ENCODE peak calls at places on chromosome 18, in four cellular contexts. G, Q, P and D are unnamed samples.
A peak's percentile ranks its signal among the peaks of the same experiment; 100 is the strongest.

GRCh38 chr18:25349926-25350560 is 1.9 kb downstream of the ZNF521 start:
- DNase-seq in G (no peak), Q (no peak), P (no peak), D (no peak)

GRCh38 chr18:43888601-43889000 is 611.3 kb upstream of the SYT4 start:
- DNase-seq in G (no peak), Q (no peak), P (no peak), D (no peak)

GRCh38 chr18:33817096-33817495 is 239.1 kb downstream of the ASXL3 start:
- DNase-seq in G (no peak), Q (no peak), P (no peak), D (no peak)

GRCh38 chr18:46452820-46453219 is 204.2 kb downstream of the LOXHD1 start:
- DNase-seq in G (no peak), Q (no peak), P (no peak), D (no peak)

GRCh38 chr18:26089247-26090129 is 925 bp downstream of the SS18 start:
- DNase-seq in G (no peak), Q (peak; percentile 29), P (peak; percentile 35), D (no peak)

GRCh38 chr18:58639751-58640427 is 11.0 kb upstream of the ALPK2 start:
- DNase-seq in G (no peak), Q (no peak), P (no peak), D (no peak)

GRCh38 chr18:22503803-22504202 is 86.1 kb upstream of the CTAGE1 start:
- DNase-seq in G (no peak), Q (no peak), P (no peak), D (no peak)

GRCh38 chr18:3256693-3257626 is 5.0 kb upstream of the MYL12B start:
- DNase-seq in G (no peak), Q (no peak), P (peak; percentile 36), D (no peak)

GRCh38 chr18:66439207-66439606 is 164.7 kb downstream of the CDH19 start:
- DNase-seq in G (no peak), Q (no peak), P (no peak), D (no peak)

GRCh38 chr18:63470751-63471150 is 6.0 kb upstream of the SERPINB5 start:
- DNase-seq in G (no peak), Q (no peak), P (no peak), D (no peak)

GRCh38 chr18:22466608-22467390 is 49.1 kb upstream of the CTAGE1 start:
- DNase-seq in G (no peak), Q (no peak), P (peak; percentile 93), D (peak; percentile 48)

GRCh38 chr18:22343613-22344012 is 74.1 kb downstream of the CTAGE1 start:
- DNase-seq in G (no peak), Q (no peak), P (no peak), D (no peak)

GRCh38 chr18:27942706-27943105 is 234.2 kb downstream of the CDH2 start:
- DNase-seq in G (no peak), Q (no peak), P (no peak), D (no peak)

GRCh38 chr18:29874519-29875098 is 1167.9 kb downstream of the DSC3 start:
- DNase-seq in G (no peak), Q (peak; percentile 20), P (peak; percentile 27), D (peak; percentile 2)

GRCh38 chr18:6724331-6724730 is 5.2 kb upstream of the ARHGAP28 start:
- DNase-seq in G (no peak), Q (no peak), P (no peak), D (no peak)

GRCh38 chr18:79861687-79862086 is 63.9 kb downstream of the KCNG2 start:
- DNase-seq in G (no peak), Q (no peak), P (no peak), D (no peak)

GRCh38 chr18:48835745-48836191 is 115.0 kb downstream of the SMAD7 start:
- DNase-seq in G (no peak), Q (no peak), P (no peak), D (no peak)

GRCh38 chr18:47513036-47513435 is 261.6 kb upstream of the SKOR2 start:
- DNase-seq in G (no peak), Q (no peak), P (no peak), D (no peak)

GRCh38 chr18:68114989-68115388 is 598.5 kb upstream of the DSEL start:
- DNase-seq in G (no peak), Q (no peak), P (no peak), D (no peak)

GRCh38 chr18:33951031-33951430 is 273.7 kb downstream of the NOL4 start:
- DNase-seq in G (no peak), Q (no peak), P (no peak), D (no peak)

GRCh38 chr18:11857177-11857887 is 6.1 kb downstream of the CHMP1B start:
- DNase-seq in G (no peak), Q (peak; percentile 41), P (peak; percentile 99), D (peak; percentile 98)

GRCh38 chr18:23824235-23824634 is 135.0 kb downstream of the LAMA3 start:
- DNase-seq in G (no peak), Q (no peak), P (no peak), D (no peak)
- TF ChIP-seq REST in G (no peak), Q (no peak), P (no peak), D (no peak)

DNA sequence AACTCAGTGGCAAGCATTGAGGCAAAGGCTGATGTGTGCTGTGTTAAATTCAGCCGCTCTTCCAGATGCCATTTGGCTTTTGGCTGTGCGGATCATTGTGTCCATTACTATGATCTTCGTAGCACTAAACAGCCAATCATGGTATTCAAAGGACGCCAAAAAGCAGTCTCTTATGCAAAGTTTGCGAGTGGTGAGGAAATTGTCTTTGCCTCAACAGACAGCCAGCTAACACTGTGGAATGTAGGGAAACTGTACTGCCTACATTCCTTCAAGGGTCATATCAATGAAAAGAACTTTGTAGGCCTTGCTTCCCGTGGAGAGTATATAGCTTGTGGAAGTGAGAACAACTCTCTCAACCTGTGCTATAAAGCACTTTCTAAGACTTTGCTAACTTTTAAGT is 195.5 kb upstream of the RAB12 start:
- DNase-seq in G (no peak), Q (no peak), P (no peak), D (no peak)
- H3K9me3 ChIP-seq in G (no peaks in the 10 kb centered on the region), Q (no peaks in the 10 kb centered on the region), P (peaks cover 19% of the 10 kb centered on the region), D (peaks cover 4% of the 10 kb centered on the region)

DNA sequence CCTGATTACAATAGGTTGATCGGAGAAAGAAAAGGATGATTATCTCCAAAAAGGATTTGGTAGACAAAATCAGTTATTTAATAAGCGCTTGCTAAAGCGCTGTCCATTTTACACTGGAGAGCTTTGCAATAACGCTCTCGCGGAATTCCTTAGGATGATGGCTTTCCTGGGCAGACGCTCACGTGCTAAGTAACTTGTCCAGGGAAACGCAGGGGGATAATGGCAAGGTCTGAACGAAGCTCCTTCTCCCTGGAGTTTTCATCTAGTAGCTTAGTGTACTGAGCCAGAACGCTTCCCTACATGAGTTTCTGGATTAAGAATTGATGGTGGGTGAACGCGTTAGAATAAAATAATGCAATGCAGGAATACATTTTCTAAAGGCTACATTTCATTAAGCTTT is 739.5 kb upstream of the SALL3 start:
- DNase-seq in G (no peak), Q (no peak), P (no peak), D (no peak)
- TF ChIP-seq REST in G (no peak), Q (no peak), P (no peak), D (no peak)

GRCh38 chr18:70148039-70148438 is 57.4 kb downstream of the RTTN start:
- DNase-seq in G (no peak), Q (no peak), P (no peak), D (no peak)

GRCh38 chr18:70149616-70150301 is 55.7 kb downstream of the RTTN start:
- DNase-seq in G (no peak), Q (no peak), P (no peak), D (no peak)

GRCh38 chr18:70151554-70152130 is 53.8 kb downstream of the RTTN start:
- DNase-seq in G (no peak), Q (no peak), P (no peak), D (no peak)

GRCh38 chr18:70148539-70148938 is 56.9 kb downstream of the RTTN start:
- DNase-seq in G (no peak), Q (no peak), P (no peak), D (no peak)

GRCh38 chr18:70149156-70149555 is 56.3 kb downstream of the RTTN start:
- DNase-seq in G (no peak), Q (no peak), P (no peak), D (no peak)
- H3K9me3 ChIP-seq in G (no peaks in the 10 kb centered on the region), Q (no peaks in the 10 kb centered on the region), P (no peaks in the 10 kb centered on the region), D (no peaks in the 10 kb centered on the region)

DNA sequence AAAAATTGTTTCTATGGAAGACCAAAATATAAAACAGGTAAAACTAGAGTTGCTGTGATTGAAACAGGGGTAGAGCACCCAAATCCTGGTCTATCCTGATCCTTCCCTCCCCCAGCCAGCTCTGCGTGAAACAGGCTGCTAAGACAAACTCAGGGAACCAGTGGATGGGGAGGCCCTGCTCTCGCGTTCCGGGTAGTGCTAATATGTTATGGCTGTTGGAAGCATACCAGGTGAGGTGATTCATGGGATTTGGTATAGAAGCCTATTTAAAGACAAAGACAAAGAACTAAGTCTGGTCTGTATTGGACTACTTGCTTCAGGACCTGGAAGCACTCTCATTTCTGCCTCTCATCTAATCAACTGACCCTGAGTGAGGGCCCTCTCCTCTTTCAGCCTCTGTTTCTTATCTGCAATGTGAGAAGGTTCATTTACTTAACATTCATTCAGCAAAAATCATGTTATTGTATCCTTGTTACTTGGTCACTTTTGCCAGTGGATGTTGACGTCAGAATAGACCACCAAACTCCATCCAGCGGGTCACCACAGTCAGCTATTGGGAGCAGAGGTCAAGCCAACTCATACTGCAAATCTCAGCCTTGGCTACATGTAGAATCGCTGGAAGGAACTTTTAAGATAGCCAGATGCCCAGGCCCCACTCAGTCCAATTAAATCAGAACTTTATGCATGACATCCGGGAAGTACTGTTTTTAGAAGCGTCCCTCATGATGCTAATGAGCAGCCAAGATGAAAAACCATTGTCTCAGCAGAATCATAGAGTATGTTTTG is 63.2 kb upstream of the CCBE1 start:
- DNase-seq in G (no peak), Q (no peak), P (no peak), D (no peak)
- TF ChIP-seq REST in G (no peak), Q (no peak), P (no peak), D (no peak)

DNA sequence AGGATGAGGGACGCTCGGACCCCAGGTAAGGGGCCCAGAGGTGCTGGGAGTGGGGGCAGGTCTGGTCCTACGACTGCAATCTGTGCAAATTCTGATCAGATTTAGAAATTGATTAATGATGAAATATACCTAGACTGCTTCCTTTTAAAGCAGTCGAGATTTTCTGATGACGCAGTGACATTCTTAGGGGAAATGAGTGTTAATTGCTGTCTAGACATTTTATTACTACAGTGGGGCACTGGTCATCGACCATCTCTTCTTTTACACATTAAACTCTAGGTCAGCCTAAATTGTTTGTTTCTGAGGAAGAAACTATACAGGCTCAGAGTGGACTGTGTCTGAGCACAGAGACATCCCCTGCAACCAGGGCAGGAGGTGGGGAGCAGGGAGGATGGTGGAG is 154.4 kb upstream of the SALL3 start:
- DNase-seq in G (no peak), Q (no peak), P (no peak), D (no peak)
- H3K9me3 ChIP-seq in G (no peaks in the 10 kb centered on the region), Q (no peaks in the 10 kb centered on the region), P (no peaks in the 10 kb centered on the region), D (peaks cover 4% of the 10 kb centered on the region)

GRCh38 chr18:10439898-10440297 is 14.5 kb upstream of the APCDD1 start:
- DNase-seq in G (no peak), Q (no peak), P (no peak), D (no peak)
- TF ChIP-seq REST in G (no peak), Q (no peak), P (no peak), D (no peak)